ENCODE peak calls at places on chromosome 19, in six cellular contexts. T, X, J, H, K and V are unnamed samples.

GRCh38 chr19:47157455-47158321 is 27.1 kb downstream of the SAE1 start:
- DNase-seq in J (peak; percentile 63), X (peak; percentile 75), H (peak; percentile 33), K (no peak), T (peak; percentile 53), V (no peak)

GRCh38 chr19:14434157-14434501 is 1.0 kb downstream of the PKN1 start:
- DNase-seq in H (peak; percentile 28), X (no peak), K (no peak), J (no peak), T (peak; percentile 69), V (no peak)

GRCh38 chr19:1725100-1726064 is 27.9 kb upstream of the ONECUT3 start:
- DNase-seq in X (no peak), K (peak; percentile 14), H (peak; percentile 65), T (peak; percentile 87), J (peak; percentile 76), V (no peak)

GRCh38 chr19:29683009-29683408 is 17.7 kb downstream of the PLEKHF1 start:
- DNase-seq in K (no peak), X (no peak), T (no peak), H (no peak), J (no peak), V (no peak)

GRCh38 chr19:38629568-38629967 is 10.6 kb downstream of the EIF3K start:
- DNase-seq in K (no peak), H (no peak), X (no peak), T (no peak), J (no peak), V (no peak)

GRCh38 chr19:28640506-28640905 is 572.4 kb downstream of the UQCRFS1 start:
- DNase-seq in H (no peak), J (no peak), T (no peak), K (no peak), X (no peak), V (no peak)

GRCh38 chr19:33193864-33194362 is at the start of gene LRP3:
- DNase-seq in H (peak; percentile 52), T (no peak), K (no peak), X (no peak), J (no peak), V (no peak)

GRCh38 chr19:21586341-21587116 is 81.1 kb downstream of the ZNF429 start:
- DNase-seq in K (no peak), H (peak; percentile 38), J (peak; percentile 14), X (no peak), T (peak; percentile 50), V (no peak)

GRCh38 chr19:1082165-1082927 is 12.8 kb downstream of the POLR2E start:
- DNase-seq in X (no peak), K (no peak), T (peak; percentile 83), H (peak; percentile 96), J (peak; percentile 58), V (no peak)

GRCh38 chr19:5891572-5891937 is 12.0 kb downstream of the NDUFA11 start:
- DNase-seq in H (no peak), J (no peak), K (no peak), X (no peak), T (peak; percentile 22), V (no peak)

GRCh38 chr19:45920458-45920857 is 5.9 kb upstream of the NANOS2 start:
- DNase-seq in K (no peak), H (no peak), T (no peak), J (no peak), X (no peak), V (no peak)

GRCh38 chr19:45823182-45823581 is 8.1 kb upstream of the RSPH6A start:
- DNase-seq in K (no peak), H (no peak), J (no peak), T (no peak), X (no peak), V (no peak)

GRCh38 chr19:29858000-29858596 is 46.3 kb downstream of the CCNE1 start:
- DNase-seq in X (no peak), J (no peak), T (peak; percentile 68), H (peak; percentile 50), K (no peak), V (no peak)

GRCh38 chr19:41861098-41861768 is 1.2 kb downstream of the RPS19 start:
- DNase-seq in X (no peak), J (no peak), H (no peak), K (no peak), T (no peak), V (no peak)

GRCh38 chr19:41869374-41869955 is 7.6 kb upstream of the CD79A start:
- DNase-seq in J (no peak), H (no peak), X (no peak), K (no peak), T (no peak), V (no peak)

GRCh38 chr19:1006711-1007398 is 6.6 kb downstream of the GRIN3B start:
- DNase-seq in H (no peak), K (no peak), J (no peak), T (no peak), X (no peak), V (no peak)

GRCh38 chr19:10808937-10809655 is 26.9 kb downstream of the TMED1 start:
- DNase-seq in X (peak; percentile 53), K (no peak), T (no peak), H (peak; percentile 36), J (no peak), V (no peak)

GRCh38 chr19:46600393-46601317 is 475 bp upstream of the CALM3 start:
- DNase-seq in T (peak; percentile 98), K (peak; percentile 97), H (peak; percentile 98), X (peak; percentile 97), J (peak; percentile 96), V (peak; percentile 93)

GRCh38 chr19:2034729-2035589 is 16.1 kb downstream of the MKNK2 start:
- DNase-seq in J (peak; percentile 43), T (peak; percentile 72), K (no peak), H (peak; percentile 89), X (no peak), V (no peak)

GRCh38 chr19:5987077-5987818 is 9.3 kb upstream of the RANBP3 start:
- DNase-seq in X (peak; percentile 79), J (peak; percentile 85), K (peak; percentile 81), T (peak; percentile 74), H (peak; percentile 89), V (peak; percentile 56)

GRCh38 chr19:38596057-38596981 is 21.4 kb downstream of the MAP4K1 start:
- DNase-seq in T (no peak), X (no peak), J (peak; percentile 62), H (peak; percentile 72), K (no peak), V (peak; percentile 9)

GRCh38 chr19:271856-272255 is 19.3 kb downstream of the PLPP2 start:
- DNase-seq in K (no peak), X (no peak), T (no peak), H (no peak), J (no peak), V (no peak)

GRCh38 chr19:46972301-46972700 is 47.3 kb upstream of the NPAS1 start:
- DNase-seq in X (no peak), K (no peak), H (no peak), J (no peak), T (no peak), V (no peak)

GRCh38 chr19:8004001-8004400 is 1.4 kb downstream of the ELAVL1 start:
- DNase-seq in J (no peak), T (no peak), K (no peak), X (no peak), H (no peak), V (no peak)

GRCh38 chr19:8001995-8002849 is 3.2 kb downstream of the ELAVL1 start:
- DNase-seq in T (peak; percentile 85), H (peak; percentile 85), K (no peak), J (peak; percentile 97), X (peak; percentile 50), V (peak; percentile 53)

GRCh38 chr19:8001651-8001994 is 3.8 kb downstream of the ELAVL1 start:
- DNase-seq in T (no peak), H (no peak), J (no peak), K (no peak), X (no peak), V (no peak)

GRCh38 chr19:8004723-8005513 is 523 bp downstream of the ELAVL1 start:
- DNase-seq in X (no peak), J (peak; percentile 26), K (no peak), H (no peak), T (no peak), V (no peak)

GRCh38 chr19:8005534-8006256 is at the start of gene ELAVL1:
- DNase-seq in T (peak; percentile 99), X (peak; percentile 66), K (peak; percentile 75), H (peak; percentile 93), J (peak; percentile 95), V (peak; percentile 39)
- TF ChIP-seq CTCF in T (no peak), X (no peak), K (no peak), H (no peak), J (no peak), V (no peak)

GRCh38 chr19:56147307-56147706 is 6.2 kb downstream of the ZNF444 start:
- DNase-seq in K (no peak), T (peak; percentile 44), H (no peak), J (no peak), X (no peak), V (no peak)
- TF ChIP-seq CTCF in K (no peak), T (no peak), H (no peak), J (no peak), X (no peak), V (no peak)

DNA sequence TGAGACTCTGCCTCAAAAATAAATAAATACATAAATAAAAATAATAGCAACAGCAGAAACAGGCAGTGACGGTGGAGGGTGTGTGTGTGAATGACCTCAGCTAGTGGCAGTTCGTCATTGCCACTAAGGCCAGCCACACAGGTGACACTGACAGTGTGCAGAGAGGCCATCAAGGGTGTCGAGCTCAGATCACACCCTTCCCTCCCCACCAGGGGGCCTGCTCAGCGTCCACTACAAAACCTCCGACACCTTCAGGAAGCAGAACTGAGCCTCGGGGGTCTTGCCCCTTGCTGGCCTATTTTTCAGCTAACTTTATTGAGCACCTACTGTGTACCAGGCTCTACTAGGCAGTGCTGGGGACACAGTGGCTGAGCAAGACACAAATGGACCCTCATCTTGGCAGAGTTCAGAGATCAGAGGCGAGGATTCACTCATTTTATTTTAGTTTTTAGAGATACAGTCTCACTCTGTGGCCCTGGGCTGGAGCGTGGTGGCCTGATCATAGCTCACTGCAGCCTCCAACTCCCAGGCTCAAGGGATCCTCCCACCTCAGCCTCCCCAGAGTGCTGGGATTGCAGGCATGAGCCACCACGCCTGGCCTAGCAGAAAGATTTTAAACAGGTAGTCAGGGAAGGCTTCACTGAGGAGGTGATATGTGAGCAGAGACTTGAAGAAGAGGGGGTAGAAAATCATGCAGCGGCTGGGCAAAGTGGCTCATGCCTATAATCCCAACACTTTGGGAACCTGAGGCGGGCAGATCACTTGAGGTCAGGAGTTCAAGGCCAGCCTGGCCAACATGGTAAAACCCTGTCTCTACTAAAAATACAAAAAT is 30.3 kb upstream of the SEMA6B start:
- DNase-seq in H (no peak), T (peak; percentile 50), J (peak; percentile 56), K (no peak), X (no peak), V (no peak)
- TF ChIP-seq CTCF in H (no peak), T (peak; percentile 47), J (peak; percentile 53), K (peak; percentile 30), X (peak; percentile 30), V (peak; percentile 54)

DNA sequence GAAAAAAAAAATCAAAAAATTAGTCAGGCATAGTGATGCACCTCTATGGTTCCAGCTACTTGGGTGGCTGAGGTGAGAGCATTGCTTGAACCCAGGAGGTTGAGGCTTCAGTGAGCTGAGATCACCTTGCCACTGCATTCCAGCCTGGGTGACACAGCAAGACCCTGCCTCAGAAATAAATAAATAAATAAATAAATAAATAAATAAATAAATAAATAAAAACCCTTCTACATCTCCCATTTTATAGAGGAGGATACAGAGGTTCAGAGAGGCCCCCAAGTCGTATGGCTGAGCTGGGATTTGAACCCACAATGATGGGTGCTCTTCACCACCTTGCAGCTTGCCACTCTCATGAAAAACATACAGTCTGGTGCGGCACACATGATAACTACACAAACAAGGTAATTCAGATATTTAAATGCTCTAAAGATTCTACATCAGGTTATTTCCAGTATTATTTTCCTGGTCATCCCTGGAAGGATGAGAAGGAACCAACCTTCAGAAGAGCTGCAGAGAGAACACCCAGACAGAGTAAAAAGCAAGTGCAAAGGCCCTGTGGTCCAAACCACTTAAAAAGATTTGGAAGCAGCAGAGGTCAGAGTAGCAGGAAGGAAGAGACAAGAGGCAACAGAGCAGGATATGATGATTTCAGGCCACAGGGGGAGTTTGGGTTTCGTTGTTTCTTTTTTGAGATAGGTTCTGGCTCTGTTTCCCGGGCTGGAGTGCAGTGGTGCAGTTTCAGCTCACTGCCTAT is 29.2 kb upstream of the OR1M1 start:
- DNase-seq in J (no peak), K (no peak), X (no peak), T (no peak), H (no peak), V (no peak)
- TF ChIP-seq CTCF in J (no peak), K (no peak), X (no peak), T (no peak), H (no peak), V (no peak)